ENCODE peak calls at places on chromosomes 6 and 20, in five cellular contexts. A is neural progenitor cell; F is MCF 10A; H is CD8-positive, alpha-beta T cell; U is WTC11. G is an unnamed sample.

GRCh38 chr20:24027229-24027628 is 38.6 kb upstream of the GGTLC1 start:
- DNase-seq in F (no peak), A (no peak), H (peak; percentile 68), U (no peak), G (no peak)

GRCh38 chr6:41713650-41714291 is 21.6 kb downstream of the TFEB start:
- DNase-seq in H (no peak), U (no peak), F (peak; percentile 91), A (no peak), G (no peak)

GRCh38 chr6:2877057-2877882 is 25.8 kb downstream of the SERPINB9 start:
- DNase-seq in F (peak; percentile 92), H (no peak), U (no peak), A (no peak), G (no peak)

GRCh38 chr6:160428069-160428430 is 79.9 kb downstream of the SLC22A3 start:
- DNase-seq in H (no peak), F (peak; percentile 45), U (no peak), A (no peak), G (no peak)

GRCh38 chr20:23078994-23079364 is 7.1 kb downstream of the CD93 start:
- DNase-seq in F (no peak), H (no peak), A (peak; percentile 58), U (peak; percentile 69), G (no peak)

GRCh38 chr6:157263146-157263545 is 60.2 kb downstream of the TMEM242 start:
- DNase-seq in H (no peak), A (no peak), F (no peak), U (no peak), G (no peak)

GRCh38 chr6:135913785-135914184 is 62.3 kb downstream of the PDE7B start:
- DNase-seq in F (no peak), U (no peak), A (no peak), H (no peak), G (no peak)

GRCh38 chr6:5941188-5941587 is 65.5 kb downstream of the NRN1 start:
- DNase-seq in H (no peak), U (no peak), F (no peak), A (no peak), G (no peak)

GRCh38 chr6:42201382-42201781 is 6.6 kb upstream of the GUCA1B start:
- DNase-seq in A (no peak), F (no peak), U (no peak), H (no peak), G (no peak)

GRCh38 chr6:11380969-11381744 is 148.7 kb upstream of the NEDD9 start:
- DNase-seq in F (no peak), A (peak; percentile 11), U (no peak), H (no peak), G (no peak)

GRCh38 chr6:169837529-169838250 is 86.3 kb downstream of the ERMARD start:
- DNase-seq in F (no peak), A (no peak), H (no peak), U (no peak), G (peak; percentile 0)

GRCh38 chr6:165606740-165607008 is 56.4 kb downstream of the PDE10A start:
- DNase-seq in A (no peak), F (no peak), U (no peak), H (no peak), G (no peak)

GRCh38 chr20:15528386-15529111 is 1044.7 kb downstream of the KIF16B start:
- DNase-seq in U (no peak), A (no peak), H (no peak), F (no peak), G (no peak)

GRCh38 chr20:4787069-4787468 is 65.4 kb downstream of the PRND start:
- DNase-seq in H (no peak), F (peak; percentile 9), U (no peak), A (no peak), G (no peak)

GRCh38 chr20:25369529-25369928 is 21.1 kb downstream of the ABHD12 start:
- DNase-seq in A (no peak), F (no peak), H (no peak), U (no peak), G (no peak)

GRCh38 chr20:61185841-61186601 is 66.0 kb upstream of the CDH4 start:
- DNase-seq in A (no peak), H (no peak), F (peak; percentile 82), U (no peak), G (no peak)
- TF ChIP-seq CTCF in A (no peak), H (no peak), F (no peak), U (no peak), G (no peak)

GRCh38 chr6:153831350-153832078 is 207.5 kb upstream of the OPRM1 start:
- DNase-seq in A (peak; percentile 27), H (no peak), F (no peak), U (no peak), G (no peak)
- TF ChIP-seq CTCF in A (no peak), H (no peak), F (no peak), U (no peak), G (no peak)

GRCh38 chr6:112274774-112275173 is 20.4 kb upstream of the LAMA4 start:
- DNase-seq in A (no peak), F (no peak), U (no peak), H (no peak), G (no peak)
- TF ChIP-seq CTCF in A (no peak), F (no peak), U (no peak), H (no peak), G (no peak)

GRCh38 chr20:8796088-8796665 is 272.7 kb upstream of the PLCB4 start:
- DNase-seq in U (no peak), H (no peak), A (no peak), F (no peak), G (no peak)
- TF ChIP-seq CTCF in U (no peak), H (no peak), A (no peak), F (no peak), G (no peak)

GRCh38 chr6:104771258-104771832 is 88.4 kb downstream of the HACE1 start:
- DNase-seq in F (peak; percentile 40), H (no peak), A (no peak), U (no peak), G (no peak)
- TF ChIP-seq CTCF in F (peak; percentile 60), H (peak; percentile 87), A (peak; percentile 71), U (peak; percentile 56), G (peak; percentile 87)

GRCh38 chr20:43243672-43244269 is 54.1 kb upstream of the PTPRT start:
- DNase-seq in F (peak; percentile 10), U (peak; percentile 38), H (no peak), A (peak; percentile 46), G (no peak)
- TF ChIP-seq CTCF in F (no peak), U (peak; percentile 35), H (no peak), A (peak; percentile 53), G (no peak)

GRCh38 chr20:653110-653589 is at the start of gene SRXN1:
- DNase-seq in H (peak; percentile 73), A (peak; percentile 96), F (peak; percentile 93), U (peak; percentile 87), G (peak; percentile 87)
- TF ChIP-seq CTCF in H (peak; percentile 70), A (peak; percentile 76), F (peak; percentile 45), U (peak; percentile 29), G (peak; percentile 73)

GRCh38 chr6:38337819-38338465 is 301.8 kb downstream of the BTBD9 start:
- DNase-seq in F (peak; percentile 68), H (no peak), A (no peak), U (no peak), G (no peak)
- TF ChIP-seq CTCF in F (peak; percentile 12), H (no peak), A (no peak), U (no peak), G (no peak)

G was measured in endothelial cell.